ENCODE peak calls at places on chromosomes 1 and 21, in five cellular contexts. X, M, N, G and L are unnamed samples.

GRCh38 chr1:194533641-194534040 is 1347.2 kb upstream of the B3GALT2 start:
- DNase-seq in G (no peak), N (no peak), M (no peak), X (no peak), L (no peak)

GRCh38 chr1:54404939-54405880 is 984 bp downstream of the SSBP3 start:
- DNase-seq in N (no peak), G (no peak), M (no peak), X (no peak), L (no peak)

GRCh38 chr1:21182181-21182711 is 5.5 kb upstream of the EIF4G3 start:
- DNase-seq in M (no peak), G (no peak), N (no peak), X (no peak), L (no peak)

GRCh38 chr1:151314137-151314875 is 12.9 kb downstream of the PI4KB start:
- DNase-seq in N (peak; percentile 83), X (peak; percentile 85), G (peak; percentile 75), M (peak; percentile 66), L (peak; percentile 46)

GRCh38 chr1:12088607-12089006 is 25.5 kb downstream of the TNFRSF8 start:
- DNase-seq in N (no peak), X (no peak), M (no peak), G (no peak), L (no peak)

GRCh38 chr1:48048064-48048463 is 50.9 kb upstream of the TRABD2B start:
- DNase-seq in G (peak; percentile 59), X (no peak), M (peak; percentile 69), N (no peak), L (no peak)

GRCh38 chr1:8027748-8028631 is 1.9 kb upstream of the ERRFI1 start:
- DNase-seq in M (no peak), X (no peak), N (no peak), G (peak; percentile 90), L (no peak)

GRCh38 chr1:201597551-201598230 is 58.8 kb downstream of the NAV1 start:
- DNase-seq in N (no peak), M (peak; percentile 62), G (no peak), X (no peak), L (no peak)

GRCh38 chr21:33914188-33914587 is 1.4 kb downstream of the ATP5PO start:
- DNase-seq in M (no peak), G (no peak), X (no peak), N (no peak), L (no peak)

GRCh38 chr1:155166373-155167165 is 6.5 kb downstream of the KRTCAP2 start:
- DNase-seq in X (peak; percentile 72), N (no peak), M (peak; percentile 89), G (no peak), L (no peak)

GRCh38 chr1:164648211-164649080 is 89.5 kb downstream of the PBX1 start:
- DNase-seq in X (no peak), G (no peak), M (no peak), N (no peak), L (no peak)

GRCh38 chr1:34362949-34363348 is 186.2 kb downstream of the C1orf94 start:
- DNase-seq in G (no peak), N (no peak), X (peak; percentile 31), M (no peak), L (no peak)

GRCh38 chr1:64598100-64598571 is 128.2 kb downstream of the CACHD1 start:
- DNase-seq in X (no peak), G (peak; percentile 20), M (no peak), N (peak; percentile 29), L (peak; percentile 81)

GRCh38 chr1:178004926-178005391 is 35.1 kb upstream of the SEC16B start:
- DNase-seq in M (no peak), G (no peak), N (no peak), X (no peak), L (no peak)

GRCh38 chr1:181353526-181353925 is 129.8 kb upstream of the CACNA1E start:
- DNase-seq in M (no peak), G (no peak), X (no peak), N (no peak), L (no peak)

GRCh38 chr1:38185913-38186312 is 139.3 kb upstream of the POU3F1 start:
- DNase-seq in X (no peak), N (no peak), M (no peak), G (no peak), L (no peak)

GRCh38 chr1:35763211-35763610 is 6.6 kb downstream of the CLSPN start:
- DNase-seq in X (no peak), M (no peak), G (no peak), N (no peak), L (no peak)

GRCh38 chr1:89887270-89887669 is 66.4 kb downstream of the LRRC8D start:
- DNase-seq in X (no peak), N (no peak), G (no peak), M (no peak), L (no peak)

GRCh38 chr1:91314643-91315042 is 90.0 kb downstream of the HFM1 start:
- DNase-seq in M (no peak), X (no peak), G (no peak), N (no peak), L (no peak)

GRCh38 chr1:232968965-232969364 is 18.6 kb downstream of the NTPCR start:
- DNase-seq in M (peak; percentile 51), N (peak; percentile 76), X (no peak), G (no peak), L (peak; percentile 94)

GRCh38 chr1:183251959-183252450 is 65.9 kb downstream of the LAMC2 start:
- DNase-seq in N (no peak), G (no peak), M (no peak), X (no peak), L (no peak)

GRCh38 chr1:34985063-34985770 is at the start of gene TMEM35B:
- DNase-seq in G (peak; percentile 46), M (peak; percentile 82), X (peak; percentile 84), N (no peak), L (no peak)

GRCh38 chr21:17789085-17789484 is 30.1 kb downstream of the C21orf91 start:
- DNase-seq in X (no peak), N (no peak), G (no peak), M (no peak), L (no peak)

GRCh38 chr1:30218438-30218837 is 504.9 kb downstream of the MATN1 start:
- DNase-seq in M (no peak), N (no peak), X (no peak), G (no peak), L (no peak)

GRCh38 chr21:32624726-32625125 is 12.5 kb upstream of the CFAP298 start:
- DNase-seq in N (peak; percentile 28), M (no peak), X (no peak), G (no peak), L (no peak)

GRCh38 chr1:173852105-173852504 is 15.7 kb downstream of the GAS5 start:
- DNase-seq in M (no peak), X (no peak), N (no peak), G (no peak), L (no peak)

GRCh38 chr1:52098139-52098871 is 42.2 kb downstream of the BTF3L4 start:
- DNase-seq in M (no peak), N (no peak), G (no peak), X (no peak), L (no peak)

GRCh38 chr1:232474821-232475220 is 155.1 kb downstream of the SIPA1L2 start:
- DNase-seq in G (peak; percentile 38), N (no peak), M (no peak), X (no peak), L (no peak)

GRCh38 chr1:105793541-105794146 is 1262.8 kb upstream of the PRMT6 start:
- DNase-seq in X (no peak), G (peak; percentile 39), M (no peak), N (peak; percentile 4), L (peak; percentile 4)

GRCh38 chr1:178011101-178011828 is 41.4 kb upstream of the SEC16B start:
- DNase-seq in N (no peak), G (peak; percentile 69), X (no peak), M (no peak), L (no peak)

GRCh38 chr1:56872597-56872996 is 18.0 kb downstream of the C8A start:
- DNase-seq in M (no peak), G (no peak), N (no peak), X (no peak), L (no peak)

GRCh38 chr1:78292361-78292760 is 198.4 kb upstream of the PTGFR start:
- DNase-seq in X (no peak), G (no peak), N (no peak), M (no peak), L (no peak)

GRCh38 chr21:45849651-45850050 is 131.9 kb upstream of the COL6A1 start:
- DNase-seq in G (no peak), N (no peak), M (no peak), X (no peak), L (no peak)

GRCh38 chr1:77282187-77282865 is 507 bp downstream of the AK5 start:
- DNase-seq in X (no peak), M (no peak), N (no peak), G (no peak), L (no peak)

GRCh38 chr1:50419192-50419906 is 3.9 kb downstream of the DMRTA2 start:
- DNase-seq in N (no peak), M (no peak), X (no peak), G (no peak), L (no peak)
- TF ChIP-seq CTCF in N (no peak), M (no peak), X (no peak), G (peak; percentile 28), L (peak; percentile 30)

GRCh38 chr1:28380394-28380793 is 10.9 kb downstream of the PHACTR4 start:
- DNase-seq in M (no peak), X (no peak), G (no peak), N (no peak), L (no peak)
- TF ChIP-seq CTCF in M (no peak), X (no peak), G (no peak), N (no peak), L (no peak)

DNA sequence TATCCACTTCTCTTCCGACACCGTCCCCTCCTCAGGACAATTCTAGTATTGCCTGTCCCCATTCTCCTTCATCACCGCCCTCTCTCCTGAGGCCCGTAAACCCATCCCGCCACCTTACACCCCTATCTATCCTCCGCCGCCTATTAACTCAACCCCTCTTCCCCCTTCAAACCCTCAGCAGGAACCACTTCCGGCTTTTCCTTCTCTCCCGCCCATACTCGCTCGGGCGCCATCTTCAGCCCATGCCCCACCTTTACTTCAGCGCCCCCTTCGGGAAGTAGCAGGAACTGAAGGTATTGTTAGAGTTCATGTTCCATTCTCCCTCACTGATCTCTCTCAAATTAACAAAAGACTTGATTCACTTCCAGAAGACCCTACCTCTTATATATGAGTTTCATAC is 31.6 kb downstream of the VN1R5 start:
- DNase-seq in M (no peak), N (no peak), X (peak; percentile 5), G (no peak), L (no peak)
- TF ChIP-seq CTCF in M (no peak), N (no peak), X (no peak), G (peak; percentile 5), L (no peak)

GRCh38 chr21:42616366-42617340 is 36.8 kb upstream of the PDE9A start:
- DNase-seq in G (no peak), N (no peak), M (no peak), X (no peak), L (no peak)
- TF ChIP-seq CTCF in G (no peak), N (no peak), M (no peak), X (no peak), L (no peak)

GRCh38 chr1:118459871-118460270 is 274.8 kb upstream of the SPAG17 start:
- DNase-seq in X (no peak), N (no peak), G (no peak), M (no peak), L (no peak)

DNA sequence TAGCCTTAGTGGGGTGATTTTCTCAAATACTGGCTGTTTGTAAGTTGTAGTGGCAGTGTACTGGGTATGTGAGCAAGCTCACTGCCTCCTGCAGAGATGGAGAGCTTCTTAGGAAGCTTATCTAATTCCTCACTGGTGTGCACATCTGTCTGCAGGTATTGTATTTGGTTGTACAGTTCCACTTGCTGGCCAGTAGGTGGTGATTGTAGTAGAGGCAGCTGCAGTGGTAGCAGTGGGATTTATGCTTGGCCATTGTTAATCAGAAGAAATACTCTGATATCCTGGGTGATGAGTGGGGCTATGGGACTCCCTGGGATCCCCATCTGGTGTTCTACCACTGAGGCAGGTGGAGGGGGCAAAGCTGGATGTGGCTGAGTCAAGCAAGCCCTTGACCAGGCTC is 276.1 kb upstream of the SPAG17 start:
- DNase-seq in N (no peak), X (no peak), G (no peak), M (no peak), L (no peak)
- TF ChIP-seq CTCF in N (no peak), X (no peak), G (peak; percentile 14), M (no peak), L (peak; percentile 12)